ENCODE peak calls at places on chromosomes 5 and 9, in seven cellular contexts. One of them, this sample, is unnamed.
A peak's percentile ranks its signal among the peaks of the same experiment; 100 is the strongest.

GRCh38 chr5:84213861-84214260 is 170.8 kb downstream of the EDIL3 start:
- DNase-seq in body of pancreas: no peak
- DNase-seq in choroid plexus epithelial cell: no peak
- DNase-seq in cardiac muscle cell: no peak
- DNase-seq in AG10803: peak; percentile 37
- DNase-seq in DND-41: no peak
- DNase-seq in mammary epithelial cell: peak; percentile 0
- DNase-seq in this sample: no peak

GRCh38 chr9:91727316-91727861 is 222.6 kb downstream of the ROR2 start:
- DNase-seq in cardiac muscle cell: peak; percentile 78
- DNase-seq in DND-41: peak; percentile 38
- DNase-seq in choroid plexus epithelial cell: peak; percentile 73
- DNase-seq in mammary epithelial cell: peak; percentile 39
- DNase-seq in AG10803: peak; percentile 43
- DNase-seq in body of pancreas: peak; percentile 54
- DNase-seq in this sample: peak; percentile 61

GRCh38 chr5:28561522-28561921 is 1523.1 kb upstream of the CDH9 start:
- DNase-seq in body of pancreas: no peak
- DNase-seq in DND-41: no peak
- DNase-seq in choroid plexus epithelial cell: no peak
- DNase-seq in AG10803: no peak
- DNase-seq in cardiac muscle cell: no peak
- DNase-seq in mammary epithelial cell: no peak
- DNase-seq in this sample: no peak

GRCh38 chr5:159181152-159181551 is 28.2 kb downstream of the RNF145 start:
- DNase-seq in choroid plexus epithelial cell: peak; percentile 55
- DNase-seq in body of pancreas: no peak
- DNase-seq in AG10803: peak; percentile 32
- DNase-seq in mammary epithelial cell: no peak
- DNase-seq in cardiac muscle cell: no peak
- DNase-seq in DND-41: no peak
- DNase-seq in this sample: no peak

GRCh38 chr5:151892393-151892792 is 32.3 kb downstream of the GLRA1 start:
- DNase-seq in mammary epithelial cell: no peak
- DNase-seq in DND-41: no peak
- DNase-seq in cardiac muscle cell: no peak
- DNase-seq in body of pancreas: peak; percentile 18
- DNase-seq in AG10803: no peak
- DNase-seq in choroid plexus epithelial cell: no peak
- DNase-seq in this sample: no peak

GRCh38 chr5:134175874-134176522 is 752 bp downstream of the SKP1 start:
- DNase-seq in choroid plexus epithelial cell: peak; percentile 39
- DNase-seq in body of pancreas: peak; percentile 45
- DNase-seq in mammary epithelial cell: peak; percentile 39
- DNase-seq in AG10803: peak; percentile 29
- DNase-seq in DND-41: no peak
- DNase-seq in cardiac muscle cell: peak; percentile 59
- DNase-seq in this sample: peak; percentile 60

GRCh38 chr5:91306497-91306896 is 76.6 kb downstream of the ARRDC3 start:
- DNase-seq in choroid plexus epithelial cell: no peak
- DNase-seq in mammary epithelial cell: no peak
- DNase-seq in body of pancreas: no peak
- DNase-seq in DND-41: no peak
- DNase-seq in AG10803: peak; percentile 43
- DNase-seq in cardiac muscle cell: no peak
- DNase-seq in this sample: no peak

GRCh38 chr9:135085830-135086546 is 1.5 kb upstream of the OLFM1 start:
- DNase-seq in mammary epithelial cell: peak; percentile 33
- DNase-seq in AG10803: peak; percentile 53
- DNase-seq in choroid plexus epithelial cell: peak; percentile 75
- DNase-seq in body of pancreas: peak; percentile 94
- DNase-seq in cardiac muscle cell: peak; percentile 81
- DNase-seq in DND-41: peak; percentile 38
- DNase-seq in this sample: peak; percentile 26

GRCh38 chr5:19866088-19866446 is 121.9 kb downstream of the CDH18 start:
- DNase-seq in mammary epithelial cell: peak; percentile 50
- DNase-seq in choroid plexus epithelial cell: no peak
- DNase-seq in body of pancreas: no peak
- DNase-seq in cardiac muscle cell: no peak
- DNase-seq in AG10803: no peak
- DNase-seq in DND-41: no peak
- DNase-seq in this sample: no peak

GRCh38 chr9:93829271-93830223 is 125.6 kb downstream of the BARX1 start:
- DNase-seq in choroid plexus epithelial cell: no peak
- DNase-seq in body of pancreas: no peak
- DNase-seq in cardiac muscle cell: peak; percentile 2
- DNase-seq in AG10803: no peak
- DNase-seq in mammary epithelial cell: no peak
- DNase-seq in DND-41: no peak
- DNase-seq in this sample: no peak

GRCh38 chr5:132688536-132689409 is 15.0 kb downstream of the IL4 start:
- DNase-seq in body of pancreas: no peak
- DNase-seq in AG10803: peak; percentile 33
- DNase-seq in choroid plexus epithelial cell: peak; percentile 47
- DNase-seq in mammary epithelial cell: no peak
- DNase-seq in cardiac muscle cell: no peak
- DNase-seq in DND-41: peak; percentile 38
- DNase-seq in this sample: no peak

GRCh38 chr9:89754223-89754622 is 149.4 kb downstream of the GADD45G start:
- DNase-seq in mammary epithelial cell: no peak
- DNase-seq in DND-41: no peak
- DNase-seq in cardiac muscle cell: no peak
- DNase-seq in AG10803: no peak
- DNase-seq in body of pancreas: no peak
- DNase-seq in choroid plexus epithelial cell: no peak
- DNase-seq in this sample: no peak

GRCh38 chr5:62731011-62731410 is 152.4 kb downstream of the LRRC70 start:
- DNase-seq in DND-41: no peak
- DNase-seq in choroid plexus epithelial cell: no peak
- DNase-seq in AG10803: no peak
- DNase-seq in body of pancreas: no peak
- DNase-seq in cardiac muscle cell: no peak
- DNase-seq in mammary epithelial cell: no peak
- DNase-seq in this sample: no peak

GRCh38 chr9:99012957-99013512 is 69.3 kb downstream of the COL15A1 start:
- DNase-seq in DND-41: no peak
- DNase-seq in cardiac muscle cell: no peak
- DNase-seq in choroid plexus epithelial cell: no peak
- DNase-seq in AG10803: no peak
- DNase-seq in mammary epithelial cell: no peak
- DNase-seq in body of pancreas: peak; percentile 26
- DNase-seq in this sample: no peak

GRCh38 chr5:77638763-77639451 is 394 bp upstream of the OTP start:
- DNase-seq in choroid plexus epithelial cell: no peak
- DNase-seq in mammary epithelial cell: no peak
- DNase-seq in body of pancreas: no peak
- DNase-seq in DND-41: no peak
- DNase-seq in cardiac muscle cell: peak; percentile 70
- DNase-seq in AG10803: no peak
- DNase-seq in this sample: no peak

GRCh38 chr9:17613723-17614122 is 34.9 kb downstream of the SH3GL2 start:
- DNase-seq in mammary epithelial cell: peak; percentile 41
- DNase-seq in body of pancreas: no peak
- DNase-seq in choroid plexus epithelial cell: peak; percentile 36
- DNase-seq in DND-41: no peak
- DNase-seq in cardiac muscle cell: no peak
- DNase-seq in AG10803: peak; percentile 13
- DNase-seq in this sample: no peak

GRCh38 chr5:36535390-36535789 is 71.0 kb upstream of the SLC1A3 start:
- DNase-seq in cardiac muscle cell: no peak
- DNase-seq in AG10803: no peak
- DNase-seq in DND-41: no peak
- DNase-seq in choroid plexus epithelial cell: no peak
- DNase-seq in body of pancreas: no peak
- DNase-seq in mammary epithelial cell: no peak
- DNase-seq in this sample: no peak

GRCh38 chr5:137679195-137679594 is 56.7 kb downstream of the KLHL3 start:
- DNase-seq in AG10803: no peak
- DNase-seq in choroid plexus epithelial cell: no peak
- DNase-seq in DND-41: no peak
- DNase-seq in cardiac muscle cell: no peak
- DNase-seq in body of pancreas: no peak
- DNase-seq in mammary epithelial cell: no peak
- DNase-seq in this sample: no peak
- H3K4me3 ChIP-seq in AG10803: no peak overlapping the region
- H3K4me3 ChIP-seq in choroid plexus epithelial cell: no peak overlapping the region
- H3K4me3 ChIP-seq in DND-41: no peak overlapping the region
- H3K4me3 ChIP-seq in cardiac muscle cell: no peak overlapping the region
- H3K4me3 ChIP-seq in body of pancreas: no peak overlapping the region
- H3K4me3 ChIP-seq in mammary epithelial cell: no peak overlapping the region
- H3K4me3 ChIP-seq in this sample: no peak overlapping the region

GRCh38 chr5:16180789-16181082 is 1.1 kb upstream of the MARCHF11 start:
- DNase-seq in DND-41: no peak
- DNase-seq in mammary epithelial cell: no peak
- DNase-seq in AG10803: no peak
- DNase-seq in cardiac muscle cell: no peak
- DNase-seq in choroid plexus epithelial cell: no peak
- DNase-seq in body of pancreas: no peak
- DNase-seq in this sample: no peak

GRCh38 chr5:16179511-16179935 is at the start of gene MARCHF11:
- DNase-seq in body of pancreas: peak; percentile 25
- DNase-seq in DND-41: no peak
- DNase-seq in cardiac muscle cell: peak; percentile 62
- DNase-seq in AG10803: no peak
- DNase-seq in mammary epithelial cell: no peak
- DNase-seq in choroid plexus epithelial cell: no peak
- DNase-seq in this sample: no peak

GRCh38 chr5:16179936-16180788 is 571 bp upstream of the MARCHF11 start:
- DNase-seq in mammary epithelial cell: no peak
- DNase-seq in AG10803: no peak
- DNase-seq in body of pancreas: peak; percentile 6
- DNase-seq in cardiac muscle cell: peak; percentile 25
- DNase-seq in choroid plexus epithelial cell: no peak
- DNase-seq in DND-41: no peak
- DNase-seq in this sample: no peak

DNA sequence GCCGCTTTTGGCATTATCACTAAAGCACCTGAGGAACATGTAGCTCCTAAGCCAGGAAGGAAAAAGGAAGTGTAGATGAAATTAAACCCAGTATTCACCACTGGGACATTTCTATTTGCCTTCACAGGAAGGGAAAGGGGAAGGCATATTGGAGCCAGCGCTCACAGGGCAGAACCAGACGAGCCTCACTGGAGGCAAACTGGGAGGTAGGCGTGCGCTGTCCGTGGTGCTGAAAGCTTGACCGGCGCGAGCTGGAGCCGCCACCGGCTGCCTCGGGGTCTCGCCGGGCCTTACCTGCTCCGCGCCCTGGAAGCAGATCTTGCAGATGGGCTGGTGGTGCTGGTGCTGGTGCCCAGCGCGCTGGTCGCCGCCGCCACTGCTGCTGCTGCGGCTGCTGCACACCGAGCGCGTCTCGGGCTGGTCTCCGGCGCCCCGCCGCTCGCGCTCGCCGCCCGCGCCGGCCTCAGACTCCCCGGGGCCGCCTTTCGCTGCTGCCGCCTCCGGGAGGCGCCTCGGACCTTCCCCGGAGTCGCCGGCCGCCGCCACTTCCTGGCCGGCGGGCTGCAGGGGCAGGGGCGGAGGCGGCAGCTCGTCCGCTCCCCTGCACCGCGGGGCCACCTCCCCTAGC is 732 bp downstream of the MARCHF11 start:
- DNase-seq in choroid plexus epithelial cell: peak; percentile 73
- DNase-seq in body of pancreas: peak; percentile 91
- DNase-seq in cardiac muscle cell: peak; percentile 96
- DNase-seq in DND-41: peak; percentile 27
- DNase-seq in mammary epithelial cell: peak; percentile 45
- DNase-seq in AG10803: peak; percentile 41
- DNase-seq in this sample: peak; percentile 2
- H3K4me3 ChIP-seq in choroid plexus epithelial cell: peak overlapping the region; percentile 48
- H3K4me3 ChIP-seq in body of pancreas: no peak overlapping the region
- H3K4me3 ChIP-seq in cardiac muscle cell: peak overlapping the region; percentile 80
- H3K4me3 ChIP-seq in DND-41: no peak overlapping the region
- H3K4me3 ChIP-seq in mammary epithelial cell: no peak overlapping the region
- H3K4me3 ChIP-seq in AG10803: peak overlapping the region; percentile 24
- H3K4me3 ChIP-seq in this sample: no peak overlapping the region

GRCh38 chr5:173970878-173971650 is 17.9 kb upstream of the C5orf47 start:
- DNase-seq in choroid plexus epithelial cell: no peak
- DNase-seq in mammary epithelial cell: no peak
- DNase-seq in DND-41: no peak
- DNase-seq in AG10803: peak; percentile 12
- DNase-seq in cardiac muscle cell: no peak
- DNase-seq in body of pancreas: no peak
- DNase-seq in this sample: peak; percentile 22

GRCh38 chr5:173971681-173972080 is 17.3 kb upstream of the C5orf47 start:
- DNase-seq in mammary epithelial cell: no peak
- DNase-seq in DND-41: no peak
- DNase-seq in cardiac muscle cell: no peak
- DNase-seq in body of pancreas: no peak
- DNase-seq in AG10803: no peak
- DNase-seq in choroid plexus epithelial cell: no peak
- DNase-seq in this sample: peak; percentile 22

GRCh38 chr5:173974688-173975239 is 14.2 kb upstream of the C5orf47 start:
- DNase-seq in cardiac muscle cell: no peak
- DNase-seq in AG10803: no peak
- DNase-seq in choroid plexus epithelial cell: no peak
- DNase-seq in mammary epithelial cell: no peak
- DNase-seq in DND-41: no peak
- DNase-seq in body of pancreas: no peak
- DNase-seq in this sample: no peak

GRCh38 chr5:173972844-173973613 is 15.9 kb upstream of the C5orf47 start:
- DNase-seq in AG10803: peak; percentile 74
- DNase-seq in body of pancreas: peak; percentile 93
- DNase-seq in choroid plexus epithelial cell: peak; percentile 89
- DNase-seq in cardiac muscle cell: peak; percentile 87
- DNase-seq in mammary epithelial cell: peak; percentile 54
- DNase-seq in DND-41: peak; percentile 67
- DNase-seq in this sample: peak; percentile 85

GRCh38 chr5:173973614-173973969 is 15.4 kb upstream of the C5orf47 start:
- DNase-seq in mammary epithelial cell: peak; percentile 24
- DNase-seq in choroid plexus epithelial cell: no peak
- DNase-seq in body of pancreas: peak; percentile 85
- DNase-seq in DND-41: no peak
- DNase-seq in cardiac muscle cell: peak; percentile 65
- DNase-seq in AG10803: no peak
- DNase-seq in this sample: no peak
- H3K4me3 ChIP-seq in mammary epithelial cell: peak overlapping the region; percentile 48
- H3K4me3 ChIP-seq in choroid plexus epithelial cell: peak overlapping the region; percentile 52
- H3K4me3 ChIP-seq in body of pancreas: peak overlapping the region; percentile 5
- H3K4me3 ChIP-seq in DND-41: no peak overlapping the region
- H3K4me3 ChIP-seq in cardiac muscle cell: peak overlapping the region; percentile 25
- H3K4me3 ChIP-seq in AG10803: peak overlapping the region; percentile 60
- H3K4me3 ChIP-seq in this sample: peak overlapping the region; percentile 51

DNA sequence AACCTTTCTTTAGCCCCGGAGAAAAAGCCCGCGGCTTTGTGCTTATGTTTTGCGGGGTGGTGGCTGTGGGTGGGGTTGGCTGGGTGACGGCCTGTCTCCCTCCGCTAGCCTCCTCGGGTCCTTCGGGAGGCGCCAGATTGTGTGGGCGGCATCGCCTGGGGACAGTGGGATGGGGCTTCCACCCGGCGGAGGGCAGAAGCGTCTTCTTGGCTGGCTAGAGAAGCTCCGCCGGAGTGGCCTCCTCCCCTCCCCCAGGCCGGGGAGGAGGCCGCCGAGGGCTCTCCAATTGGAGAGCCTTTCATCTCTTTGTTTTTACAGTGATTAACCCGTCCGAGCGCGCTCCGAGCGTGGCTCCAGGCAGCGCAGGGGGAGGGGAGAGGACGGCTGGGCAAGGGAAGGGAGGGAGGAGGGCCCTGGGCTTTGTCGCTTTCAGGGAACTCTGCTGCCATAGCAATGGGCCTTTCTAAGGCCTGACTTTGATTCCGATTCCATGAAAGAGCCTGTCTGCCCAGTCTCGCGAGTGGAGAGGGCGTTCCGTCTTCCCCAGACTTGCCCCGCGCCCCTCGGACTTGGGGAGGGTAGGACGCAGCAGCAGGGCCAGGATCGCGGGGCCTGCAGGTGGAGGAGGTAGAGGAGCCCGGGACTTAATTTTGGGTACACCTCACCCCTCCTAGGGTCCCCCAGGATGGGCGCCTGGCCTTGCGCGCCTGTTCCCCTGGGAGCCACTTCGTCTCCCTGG is 36.7 kb upstream of the TIFAB start:
- DNase-seq in mammary epithelial cell: peak; percentile 57
- DNase-seq in AG10803: peak; percentile 46
- DNase-seq in DND-41: no peak
- DNase-seq in cardiac muscle cell: peak; percentile 79
- DNase-seq in choroid plexus epithelial cell: peak; percentile 49
- DNase-seq in body of pancreas: no peak
- DNase-seq in this sample: no peak
- H3K4me3 ChIP-seq in mammary epithelial cell: peak overlapping the region; percentile 15
- H3K4me3 ChIP-seq in AG10803: peak overlapping the region; percentile 56
- H3K4me3 ChIP-seq in DND-41: no peak overlapping the region
- H3K4me3 ChIP-seq in cardiac muscle cell: peak overlapping the region; percentile 21
- H3K4me3 ChIP-seq in choroid plexus epithelial cell: peak overlapping the region; percentile 46
- H3K4me3 ChIP-seq in body of pancreas: no peak overlapping the region
- H3K4me3 ChIP-seq in this sample: no peak overlapping the region

This sample was measured in OCI-LY7.